ENCODE peak calls at places on chromosomes 1 and 21, in four cellular contexts. T is body of pancreas, F is GM12891, S is heart left ventricle. P is an unnamed sample.
A peak's percentile ranks its signal among the peaks of the same experiment; 100 is the strongest.

GRCh38 chr1:98383341-98383740 is 278.2 kb upstream of the SNX7 start:
- DNase-seq in S (no peak), T (no peak), F (no peak), P (no peak)

GRCh38 chr1:47592296-47592975 is 154.6 kb downstream of the FOXD2 start:
- DNase-seq in S (no peak), T (no peak), F (no peak), P (no peak)

GRCh38 chr1:155981266-155982088 is 3.1 kb upstream of the ARHGEF2 start:
- DNase-seq in S (peak; percentile 31), F (no peak), T (no peak), P (peak; percentile 61)

GRCh38 chr1:154883919-154884867 is 14.1 kb upstream of the KCNN3 start:
- DNase-seq in T (no peak), F (no peak), S (peak; percentile 56), P (no peak)

GRCh38 chr21:38438476-38438893 is 59.8 kb downstream of the ERG start:
- DNase-seq in S (peak; percentile 79), T (peak; percentile 10), F (no peak), P (no peak)

GRCh38 chr1:210010161-210010560 is 72.1 kb downstream of the SYT14 start:
- DNase-seq in T (no peak), S (no peak), F (no peak), P (no peak)

GRCh38 chr1:225845633-225846259 is 35.8 kb downstream of the EPHX1 start:
- DNase-seq in F (peak; percentile 44), T (peak; percentile 87), S (peak; percentile 86), P (peak; percentile 72)

GRCh38 chr1:3409737-3410434 is 44.6 kb upstream of the ARHGEF16 start:
- DNase-seq in T (peak; percentile 59), F (no peak), S (no peak), P (peak; percentile 59)

GRCh38 chr21:35616090-35616489 is 444.2 kb downstream of the SETD4 start:
- DNase-seq in S (no peak), F (no peak), T (no peak), P (no peak)

GRCh38 chr1:41355356-41355755 is 5.9 kb upstream of the FOXO6 start:
- DNase-seq in T (no peak), F (no peak), S (no peak), P (no peak)

GRCh38 chr21:37878946-37879660 is 37.2 kb downstream of the KCNJ6 start:
- DNase-seq in S (no peak), F (no peak), T (no peak), P (peak; percentile 21)

GRCh38 chr1:38656741-38657140 is 202.8 kb downstream of the RRAGC start:
- DNase-seq in S (no peak), F (no peak), T (no peak), P (no peak)

GRCh38 chr1:76659171-76659940 is 207.9 kb upstream of the ST6GALNAC5 start:
- DNase-seq in T (no peak), S (no peak), F (no peak), P (no peak)

DNA sequence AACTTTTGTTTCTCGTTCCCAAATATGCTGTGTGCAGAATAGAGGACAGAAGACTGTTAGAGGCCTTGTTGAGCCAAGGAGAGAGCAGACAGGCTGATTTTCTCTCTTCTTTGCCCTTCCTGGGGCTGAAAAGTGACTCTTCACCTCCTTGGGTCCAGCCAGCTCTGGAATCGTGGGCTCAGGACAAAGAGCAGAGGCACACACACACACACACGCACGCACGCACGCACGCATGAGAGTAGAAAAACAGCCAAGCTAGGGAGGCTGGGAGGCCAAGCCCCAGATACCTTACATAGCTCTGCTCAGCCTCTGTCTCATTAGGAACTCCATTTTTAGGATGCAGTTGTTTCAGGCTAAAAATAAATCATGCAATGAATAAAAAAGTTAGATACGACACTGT is at the start of gene CASQ2:
- DNase-seq in S (peak; percentile 69), T (no peak), F (no peak), P (no peak)
- TF ChIP-seq POLR2A in S (no peak), T (no peak), F (no peak), P (no peak)

GRCh38 chr1:119674110-119674509 is 26.0 kb upstream of the ZNF697 start:
- DNase-seq in T (no peak), F (no peak), S (no peak), P (no peak)
- TF ChIP-seq POLR2A in T (no peak), F (no peak), S (no peak), P (no peak)

DNA sequence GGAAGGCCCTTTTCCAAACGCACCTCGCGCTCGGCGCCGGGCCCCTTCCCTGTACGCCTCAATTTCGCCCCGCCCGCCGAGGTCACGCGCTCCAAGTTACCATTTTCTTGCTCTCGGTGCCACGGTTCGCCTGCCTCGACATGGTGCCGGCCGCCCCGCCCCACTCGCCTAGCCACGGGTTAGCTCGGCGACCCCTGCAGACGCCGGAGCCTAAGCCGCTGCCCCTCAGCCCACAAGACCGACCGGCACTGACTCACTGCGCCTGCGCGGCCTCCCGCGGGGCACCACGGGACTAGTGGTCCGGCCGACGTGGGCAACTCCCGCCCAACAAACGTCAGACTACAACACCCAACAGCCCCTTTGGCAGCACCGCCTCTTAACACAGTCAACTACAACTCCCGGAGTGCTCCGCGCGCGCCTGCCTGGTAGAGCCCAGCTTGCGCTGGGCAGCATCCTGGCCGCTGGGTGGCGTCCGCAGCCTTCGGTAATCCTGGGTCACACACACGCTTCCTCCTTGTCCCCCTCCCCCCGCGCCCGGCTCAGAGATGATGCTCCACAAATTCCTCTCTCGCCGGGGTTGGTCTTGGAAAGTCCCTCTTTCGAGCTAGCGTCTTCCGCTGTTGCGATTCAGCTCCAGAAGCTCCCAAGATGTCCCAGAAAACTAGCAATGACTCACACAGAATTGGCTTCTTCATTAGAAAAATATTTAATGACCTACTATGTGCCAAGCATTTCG is at the start of gene TRAPPC3:
- DNase-seq in T (peak; percentile 100), S (peak; percentile 100), F (peak; percentile 96), P (peak; percentile 90)
- TF ChIP-seq POLR2A in T (peak; percentile 77), S (no peak), F (no peak), P (peak; percentile 79)

GRCh38 chr1:202149566-202149965 is 5.0 kb upstream of the ARL8A start:
- DNase-seq in T (no peak), F (no peak), S (no peak), P (no peak)

GRCh38 chr1:202146993-202147392 is 2.5 kb upstream of the ARL8A start:
- DNase-seq in T (no peak), F (no peak), S (no peak), P (no peak)

GRCh38 chr1:202146279-202146678 is 1.7 kb upstream of the ARL8A start:
- DNase-seq in T (no peak), F (no peak), S (no peak), P (no peak)

GRCh38 chr1:202150187-202150586 is 5.7 kb upstream of the ARL8A start:
- DNase-seq in T (no peak), F (no peak), S (no peak), P (no peak)

GRCh38 chr1:202148391-202148790 is 3.9 kb upstream of the ARL8A start:
- DNase-seq in S (no peak), T (no peak), F (no peak), P (no peak)
- TF ChIP-seq POLR2A in S (no peak), T (no peak), F (no peak), P (no peak)

DNA sequence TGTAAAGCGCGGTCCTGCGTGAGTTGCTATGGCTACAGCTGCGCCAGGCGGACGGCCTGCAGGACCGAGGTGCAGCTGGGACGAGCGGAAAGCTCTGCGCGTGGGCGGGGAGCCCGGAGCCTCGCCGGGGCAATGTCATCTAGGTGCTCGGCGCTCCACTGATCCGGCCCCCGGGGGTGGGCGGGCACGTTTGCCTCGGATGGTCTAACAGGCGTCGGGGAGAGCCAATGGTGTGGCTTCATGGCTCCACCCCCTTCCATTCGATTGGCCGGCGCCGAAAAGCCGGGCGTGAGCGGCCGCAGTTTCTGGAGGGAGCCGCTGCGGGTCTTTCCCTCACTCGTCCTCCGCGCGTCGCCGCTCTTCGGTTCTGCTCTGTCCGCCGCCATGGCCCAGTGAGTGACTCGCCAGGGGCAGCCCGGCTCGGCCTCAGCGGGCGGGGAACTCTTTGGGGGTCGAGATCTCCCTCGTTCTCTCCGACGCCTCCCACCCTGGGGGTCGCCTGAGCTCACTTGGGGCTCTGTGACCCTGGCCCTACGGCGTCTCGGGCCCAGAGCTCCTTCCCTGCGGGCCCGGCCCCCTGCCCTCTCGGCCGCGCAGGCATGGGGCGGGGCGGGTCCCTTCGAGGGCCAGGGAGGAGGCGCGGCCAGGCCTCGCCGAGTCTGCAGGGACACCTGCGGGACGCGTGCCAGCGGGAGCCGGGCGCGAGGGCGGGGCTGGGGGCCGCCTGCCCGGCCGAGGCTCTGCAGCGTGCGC is at the start of gene PGD:
- DNase-seq in S (peak; percentile 99), T (peak; percentile 99), F (peak; percentile 99), P (peak; percentile 79)
- TF ChIP-seq POLR2A in S (no peak), T (peak; percentile 81), F (peak; percentile 65), P (peak; percentile 55)